ENCODE peak calls at places on chromosomes 13 and 19, in five cellular contexts. P is cardiac fibroblast; H is stimulated activated CD8-positive, alpha-beta memory T cell treated with anti-CD3 and anti-CD28 coated beads, Interleukin-4, amount 100 ng/mL, for 24 hours; T is NCI-H1092 treated with DMSO at 0.1 percent for 48 hours; R is fibroblast of mammary gland. V is an unnamed sample.

GRCh38 chr13:73335226-73335625 is 276.4 kb downstream of the KLF5 start:
- DNase-seq in P (peak; percentile 45), H (no peak), T (no peak), R (peak; percentile 87), V (no peak)

GRCh38 chr19:8573316-8573715 is 3.9 kb downstream of the MYO1F start:
- DNase-seq in P (no peak), H (no peak), T (no peak), R (no peak), V (no peak)

GRCh38 chr13:33139186-33139585 is 123.0 kb downstream of the KL start:
- DNase-seq in P (no peak), H (no peak), T (peak; percentile 11), R (no peak), V (peak; percentile 79)

GRCh38 chr19:10085641-10086031 is 481 bp upstream of the SHFL start:
- DNase-seq in P (no peak), H (no peak), T (no peak), R (no peak), V (no peak)

GRCh38 chr19:41575998-41576397 is at the start of gene CEACAM21:
- DNase-seq in P (no peak), H (no peak), T (no peak), R (no peak), V (no peak)

GRCh38 chr19:575527-576506 is 3.4 kb downstream of the BSG start:
- DNase-seq in P (peak; percentile 72), H (no peak), T (no peak), R (peak; percentile 46), V (peak; percentile 87)

GRCh38 chr19:4847190-4847973 is 15.9 kb upstream of the TICAM1 start:
- DNase-seq in P (no peak), H (no peak), T (no peak), R (no peak), V (no peak)

GRCh38 chr13:29465741-29466293 is 129.7 kb downstream of the SLC7A1 start:
- DNase-seq in P (peak; percentile 64), H (no peak), T (no peak), R (peak; percentile 72), V (peak; percentile 81)

GRCh38 chr19:10936661-10937084 is 8.1 kb downstream of the TIMM29 start:
- DNase-seq in P (peak; percentile 89), H (no peak), T (peak; percentile 84), R (peak; percentile 83), V (no peak)

GRCh38 chr19:18364826-18365528 is 21.0 kb upstream of the GDF15 start:
- DNase-seq in P (peak; percentile 99), H (no peak), T (no peak), R (peak; percentile 97), V (peak; percentile 87)

GRCh38 chr13:113642563-113642962 is 15.4 kb downstream of the ATP4B start:
- DNase-seq in P (no peak), H (no peak), T (no peak), R (no peak), V (no peak)

GRCh38 chr19:48660854-48661731 is 11.7 kb downstream of the NTN5 start:
- DNase-seq in P (peak; percentile 92), H (peak; percentile 74), T (peak; percentile 83), R (peak; percentile 90), V (peak; percentile 91)

GRCh38 chr19:43581467-43581866 is 5.9 kb downstream of the PINLYP start:
- DNase-seq in P (no peak), H (no peak), T (no peak), R (no peak), V (no peak)

GRCh38 chr19:5024282-5024681 is 55.4 kb downstream of the KDM4B start:
- DNase-seq in P (no peak), H (no peak), T (no peak), R (no peak), V (peak; percentile 82)

GRCh38 chr19:45973564-45974338 is at the start of gene NOVA2:
- DNase-seq in P (peak; percentile 81), H (peak; percentile 24), T (peak; percentile 40), R (peak; percentile 51), V (peak; percentile 75)

GRCh38 chr19:10061717-10062310 is 24.3 kb upstream of the SHFL start:
- DNase-seq in P (no peak), H (no peak), T (no peak), R (no peak), V (no peak)

GRCh38 chr19:13846533-13847032 is 30.4 kb upstream of the NANOS3 start:
- DNase-seq in P (peak; percentile 94), H (peak; percentile 92), T (peak; percentile 19), R (peak; percentile 74), V (peak; percentile 93)

GRCh38 chr13:80083097-80083429 is 257.9 kb downstream of the SPRY2 start:
- DNase-seq in P (peak; percentile 17), H (no peak), T (no peak), R (no peak), V (no peak)

GRCh38 chr19:34232566-34233481 is 21.5 kb upstream of the GARRE1 start:
- DNase-seq in P (peak; percentile 86), H (no peak), T (no peak), R (peak; percentile 92), V (peak; percentile 77)

GRCh38 chr19:17889609-17890214 is 18.0 kb downstream of the SLC5A5 start:
- DNase-seq in P (peak; percentile 61), H (no peak), T (no peak), R (peak; percentile 28), V (no peak)

GRCh38 chr19:9839415-9839814 is 4.3 kb downstream of the PIN1 start:
- DNase-seq in P (peak; percentile 29), H (no peak), T (no peak), R (peak; percentile 19), V (no peak)